ENCODE peak calls at places on chromosome 9, in eight cellular contexts. K, N, E, S, G, U, C and L are unnamed samples.
A peak's percentile ranks its signal among the peaks of the same experiment; 100 is the strongest.

GRCh38 chr9:116151966-116152381 is 1.6 kb upstream of the PAPPA start:
- DNase-seq in S (no peak), N (peak; percentile 93), E (no peak), U (no peak), G (no peak), K (no peak), C (peak; percentile 95), L (no peak)

GRCh38 chr9:1125741-1126140 is 75.6 kb downstream of the DMRT2 start:
- DNase-seq in N (peak; percentile 31), C (no peak), U (no peak), S (no peak), K (no peak), E (no peak), G (no peak), L (no peak)

GRCh38 chr9:18569941-18570630 is 96.1 kb downstream of the ADAMTSL1 start:
- DNase-seq in N (no peak), K (no peak), E (no peak), U (no peak), S (no peak), G (no peak), C (no peak), L (no peak)

GRCh38 chr9:18072967-18073366 is 401.0 kb upstream of the ADAMTSL1 start:
- DNase-seq in C (no peak), E (no peak), S (no peak), N (no peak), K (no peak), U (no peak), G (no peak), L (no peak)

GRCh38 chr9:88623698-88624097 is 88.7 kb downstream of the NXNL2 start:
- DNase-seq in N (no peak), K (no peak), E (no peak), G (no peak), S (no peak), U (no peak), C (no peak), L (no peak)

GRCh38 chr9:479316-479715 is 264.7 kb downstream of the DOCK8 start:
- DNase-seq in U (no peak), C (no peak), K (no peak), N (no peak), E (no peak), S (no peak), G (no peak), L (no peak)

GRCh38 chr9:3006917-3007316 is 163.0 kb upstream of the PUM3 start:
- DNase-seq in S (no peak), E (no peak), C (no peak), K (no peak), G (no peak), U (no peak), N (no peak), L (no peak)

GRCh38 chr9:120970249-120970648 is 43.7 kb upstream of the TRAF1 start:
- DNase-seq in S (no peak), G (no peak), C (no peak), K (no peak), N (no peak), E (no peak), U (no peak), L (no peak)

DNA sequence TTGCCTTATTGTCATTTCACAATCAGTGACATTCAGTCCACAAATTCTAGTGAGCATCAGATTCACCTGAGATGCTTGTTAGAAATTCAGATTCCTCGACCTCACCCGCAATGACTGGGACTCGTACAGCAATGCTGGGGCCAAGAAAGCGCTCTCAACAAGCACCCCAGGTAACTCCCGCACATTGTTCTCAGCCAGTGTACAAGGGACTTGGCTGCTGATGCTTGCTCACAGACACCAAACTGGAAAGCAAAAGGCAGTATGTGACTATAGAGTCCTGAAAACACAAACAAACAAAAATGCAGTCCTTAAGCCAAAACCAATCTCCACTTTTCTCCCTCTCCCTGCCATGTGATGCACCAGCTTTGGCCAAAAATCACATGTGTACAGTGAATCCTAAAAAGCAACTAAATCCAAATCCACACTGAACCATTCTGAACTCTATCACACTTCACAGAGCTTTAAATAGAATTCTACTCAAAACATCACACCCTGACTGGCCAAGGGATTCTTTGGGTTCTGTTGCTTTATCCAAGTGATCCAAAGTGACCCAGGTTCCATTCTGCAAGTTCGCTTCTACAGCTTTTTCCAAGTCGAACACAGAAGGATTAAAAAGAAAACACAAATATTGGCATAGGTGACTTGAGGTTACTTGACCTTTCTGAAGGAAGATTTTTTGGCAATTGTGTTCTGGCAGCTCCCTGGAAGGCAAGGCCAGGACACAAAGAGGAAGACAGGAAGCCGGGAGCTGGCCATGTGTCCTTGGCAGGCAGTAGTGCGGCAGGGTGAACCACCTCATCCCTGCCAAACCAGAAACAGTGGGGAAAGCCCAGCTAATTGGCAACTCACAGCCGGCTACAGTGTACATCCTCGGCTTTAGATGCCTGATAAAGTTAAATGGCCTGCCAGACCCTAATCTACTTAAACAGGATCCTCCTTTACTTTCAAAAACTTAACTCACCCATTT is 115.1 kb downstream of the NFIB start:
- DNase-seq in K (no peak), N (no peak), E (no peak), S (no peak), U (peak; percentile 77), G (no peak), C (peak; percentile 71), L (no peak)
- TF ChIP-seq CTCF in K (no peak), N (no peak), E (no peak), S (no peak), U (no peak), G (no peak), C (no peak), L (no peak)

GRCh38 chr9:98207606-98208005 is 15.2 kb upstream of the CORO2A start:
- DNase-seq in K (no peak), S (no peak), U (no peak), G (no peak), E (no peak), N (no peak), C (no peak), L (no peak)
- TF ChIP-seq CTCF in K (peak; percentile 4), S (no peak), U (no peak), G (no peak), E (no peak), N (no peak), C (no peak), L (no peak)

DNA sequence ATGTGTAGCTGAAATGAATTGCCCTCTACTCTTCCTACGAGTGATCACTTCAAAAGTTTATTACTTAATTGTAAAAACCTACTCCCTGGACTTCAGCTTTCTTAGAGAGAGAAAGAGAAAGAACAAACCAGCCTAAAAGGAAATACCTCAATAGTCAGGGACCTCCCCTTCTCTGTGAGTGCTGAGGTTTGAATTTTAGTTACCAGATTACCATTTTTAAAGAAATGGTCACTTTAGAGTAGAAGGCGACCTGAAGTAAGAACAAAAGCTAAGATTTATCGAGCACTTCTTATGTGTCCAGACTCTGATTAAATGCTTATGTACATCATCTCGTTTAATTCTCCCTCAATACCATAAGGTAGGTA is 11.3 kb downstream of the RAPGEF1 start:
- DNase-seq in E (no peak), S (no peak), K (no peak), N (no peak), U (no peak), G (no peak), C (no peak), L (no peak)
- TF ChIP-seq CTCF in E (no peak), S (no peak), K (no peak), N (no peak), U (no peak), G (no peak), C (no peak), L (no peak)

GRCh38 chr9:98861881-98862501 is 54.5 kb downstream of the GALNT12 start:
- DNase-seq in C (peak; percentile 98), G (no peak), N (peak; percentile 52), U (no peak), K (no peak), S (no peak), E (peak; percentile 56), L (no peak)

GRCh38 chr9:98862936-98863335 is 55.5 kb downstream of the GALNT12 start:
- DNase-seq in C (no peak), S (no peak), U (no peak), G (no peak), N (no peak), E (no peak), K (no peak), L (no peak)

GRCh38 chr9:98864257-98865180 is 57.0 kb downstream of the GALNT12 start:
- DNase-seq in S (no peak), U (no peak), G (no peak), K (no peak), E (no peak), N (no peak), C (peak; percentile 59), L (no peak)

GRCh38 chr9:98859941-98860340 is 52.5 kb downstream of the GALNT12 start:
- DNase-seq in N (no peak), G (no peak), U (no peak), C (no peak), E (no peak), K (no peak), S (no peak), L (no peak)

DNA sequence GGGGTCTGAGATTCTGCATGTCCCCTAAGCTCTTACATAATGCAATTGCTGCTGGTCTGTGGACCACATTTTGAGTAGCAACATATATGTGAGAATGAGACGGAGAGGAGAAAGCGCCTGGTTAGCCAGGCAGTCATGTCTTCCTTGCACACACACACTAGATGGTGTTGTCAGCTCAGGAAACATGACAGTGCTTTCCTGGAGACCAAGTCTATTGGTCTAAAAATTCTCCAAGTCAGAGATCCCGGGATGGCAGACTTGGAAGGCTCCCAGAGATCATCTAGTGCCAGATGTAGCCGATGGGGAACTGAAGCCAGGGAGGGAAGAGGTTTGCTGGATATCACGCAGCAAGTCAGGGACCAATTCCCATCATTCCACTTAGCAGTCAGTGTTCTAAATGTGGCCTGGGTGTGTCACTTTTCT is 53.4 kb downstream of the GALNT12 start:
- DNase-seq in S (no peak), E (no peak), K (no peak), N (peak; percentile 48), U (peak; percentile 58), C (peak; percentile 91), G (no peak), L (no peak)
- TF ChIP-seq CTCF in S (no peak), E (no peak), K (no peak), N (peak; percentile 21), U (peak; percentile 63), C (peak; percentile 54), G (no peak), L (no peak)